ENCODE peak calls at places on chromosomes 12 and 14, in six cellular contexts. Y is mesendoderm, G is H1, Z is mesenchymal stem cell, H is trophoblast cell, W is IMR-90. B is an unnamed sample.

GRCh38 chr12:112165624-112166023 is 40.3 kb downstream of the TRAFD1 start:
- DNase-seq in Y (no peak), G (no peak), Z (no peak), H (no peak), W (no peak), B (no peak)

GRCh38 chr14:85087201-85087600 is 442.7 kb upstream of the FLRT2 start:
- DNase-seq in Y (no peak), G (no peak), Z (no peak), H (no peak), W (peak; percentile 38), B (no peak)

GRCh38 chr14:38107216-38107631 is 100.5 kb upstream of the SSTR1 start:
- DNase-seq in Y (no peak), G (no peak), Z (no peak), H (no peak), W (peak; percentile 20), B (no peak)

GRCh38 chr12:132204822-132205270 is 60.6 kb downstream of the NOC4L start:
- DNase-seq in Y (no peak), G (no peak), Z (no peak), H (no peak), W (no peak), B (no peak)

GRCh38 chr14:22463763-22464173 is 125.3 kb downstream of the DAD1 start:
- DNase-seq in Y (no peak), G (no peak), Z (no peak), H (no peak), W (no peak), B (no peak)

GRCh38 chr12:88793091-88793490 is 212.8 kb upstream of the KITLG start:
- DNase-seq in Y (no peak), G (no peak), Z (no peak), H (no peak), W (peak; percentile 75), B (no peak)

GRCh38 chr12:120229583-120230325 is 28.8 kb upstream of the RPLP0 start:
- DNase-seq in Y (peak; percentile 97), G (no peak), Z (peak; percentile 79), H (peak; percentile 98), W (no peak), B (no peak)

GRCh38 chr14:67391266-67391665 is 20.7 kb downstream of the PLEK2 start:
- DNase-seq in Y (no peak), G (no peak), Z (no peak), H (peak; percentile 48), W (no peak), B (no peak)

GRCh38 chr12:107749094-107749493 is 11.8 kb downstream of the PRDM4 start:
- DNase-seq in Y (no peak), G (no peak), Z (peak; percentile 31), H (no peak), W (peak; percentile 17), B (no peak)

GRCh38 chr12:117189725-117190209 is 503 bp downstream of the FBXO21 start:
- DNase-seq in Y (peak; percentile 51), G (peak; percentile 60), Z (peak; percentile 52), H (no peak), W (peak; percentile 45), B (peak; percentile 21)

GRCh38 chr12:106205208-106206069 is 42.4 kb downstream of the CKAP4 start:
- DNase-seq in Y (peak; percentile 33), G (no peak), Z (no peak), H (no peak), W (no peak), B (no peak)

GRCh38 chr12:25728196-25728595 is 175.1 kb upstream of the LMNTD1 start:
- DNase-seq in Y (no peak), G (no peak), Z (no peak), H (no peak), W (no peak), B (no peak)

GRCh38 chr14:69712637-69713088 is 54.3 kb upstream of the SRSF5 start:
- DNase-seq in Y (peak; percentile 64), G (peak; percentile 69), Z (no peak), H (no peak), W (no peak), B (no peak)
- H2BK120ac ChIP-seq in Y (no peak overlapping the region), G (peak overlapping the region; percentile 88), Z (no peak overlapping the region), H (peak overlapping the region; percentile 79), W (peak overlapping the region; percentile 60), B (peak overlapping the region; percentile 22)

GRCh38 chr14:96318836-96319235 is 44.3 kb downstream of the ATG2B start:
- DNase-seq in Y (no peak), G (no peak), Z (no peak), H (no peak), W (no peak), B (no peak)

GRCh38 chr14:96320605-96321004 is 42.5 kb downstream of the ATG2B start:
- DNase-seq in Y (no peak), G (no peak), Z (no peak), H (no peak), W (no peak), B (no peak)

DNA sequence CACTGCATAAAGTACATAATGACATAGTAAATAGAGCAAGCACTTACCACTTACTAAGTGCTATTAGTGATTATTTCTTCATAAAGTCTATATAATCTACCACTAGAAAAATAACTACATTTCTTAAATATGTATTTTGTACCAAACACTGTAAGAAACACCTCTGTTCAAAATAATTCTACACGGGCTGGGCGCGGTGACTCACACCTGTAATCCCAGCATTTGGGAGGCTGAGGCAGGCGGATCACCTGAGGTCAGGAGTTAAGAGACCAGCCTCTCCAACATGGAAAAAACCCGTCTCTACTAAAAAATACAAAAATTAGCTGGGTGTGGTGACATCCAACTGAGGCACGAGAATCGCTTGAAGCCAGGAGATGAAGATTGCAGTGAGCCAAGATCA is 38.9 kb downstream of the ATG2B start:
- DNase-seq in Y (no peak), G (no peak), Z (no peak), H (no peak), W (no peak), B (no peak)
- H3K36me3 ChIP-seq in Y (no peaks in the 10 kb centered on the region), G (no peaks in the 10 kb centered on the region), Z (peaks cover 2% of the 10 kb centered on the region), H (no peaks in the 10 kb centered on the region), W (peaks cover 16% of the 10 kb centered on the region), B (peaks cover 65% of the 10 kb centered on the region)

GRCh38 chr12:122895757-122896636 is at the start of gene VPS37B:
- DNase-seq in Y (peak; percentile 94), G (peak; percentile 95), Z (peak; percentile 89), H (peak; percentile 88), W (peak; percentile 90), B (peak; percentile 83)
- H2BK120ac ChIP-seq in Y (no peak within 1 kb of the TSS), G (no peak within 1 kb of the TSS), Z (peak within 1 kb of the TSS; percentile 89), H (peak within 1 kb of the TSS; percentile 97), W (peak within 1 kb of the TSS; percentile 74), B (peak within 1 kb of the TSS; percentile 83)

GRCh38 chr12:109169676-109170075 is 53.3 kb downstream of the ACACB start:
- DNase-seq in Y (no peak), G (no peak), Z (peak; percentile 21), H (no peak), W (peak; percentile 57), B (no peak)
- H3K36me3 ChIP-seq in Y (no peaks in the 10 kb centered on the region), G (no peaks in the 10 kb centered on the region), Z (no peaks in the 10 kb centered on the region), H (no peaks in the 10 kb centered on the region), W (peaks cover 9% of the 10 kb centered on the region), B (peaks cover 28% of the 10 kb centered on the region)

GRCh38 chr14:75067212-75067611 is 2.2 kb upstream of the ZC2HC1C start:
- DNase-seq in Y (no peak), G (no peak), Z (no peak), H (no peak), W (no peak), B (no peak)

GRCh38 chr14:75069811-75070145 is 337 bp downstream of the ZC2HC1C start:
- DNase-seq in Y (no peak), G (no peak), Z (no peak), H (no peak), W (no peak), B (no peak)

GRCh38 chr14:75069021-75069810 is at the start of gene ZC2HC1C:
- DNase-seq in Y (peak; percentile 95), G (peak; percentile 98), Z (peak; percentile 92), H (peak; percentile 94), W (peak; percentile 75), B (peak; percentile 85)

GRCh38 chr14:75070383-75070782 is 942 bp downstream of the ZC2HC1C start:
- DNase-seq in Y (no peak), G (no peak), Z (no peak), H (no peak), W (no peak), B (no peak)

GRCh38 chr14:75068294-75069020 is 984 bp upstream of the ZC2HC1C start:
- DNase-seq in Y (peak; percentile 33), G (no peak), Z (no peak), H (no peak), W (no peak), B (no peak)
- H2BK120ac ChIP-seq in Y (peak overlapping the region; percentile 64), G (no peak overlapping the region), Z (no peak overlapping the region), H (no peak overlapping the region), W (peak overlapping the region; percentile 55), B (no peak overlapping the region)

B was measured in neuronal stem cell.